ENCODE peak calls at places on chromosomes 16 and 17, in five cellular contexts. R, F, M, O and U are unnamed samples.

GRCh38 chr17:52790359-52790955 is 631.9 kb upstream of the CA10 start:
- DNase-seq in O (no peak), M (no peak), R (no peak), F (no peak), U (no peak)

GRCh38 chr17:15177343-15177742 is 87.8 kb downstream of the PMP22 start:
- DNase-seq in R (no peak), M (no peak), F (no peak), O (no peak), U (no peak)

GRCh38 chr17:80822021-80822699 is 169.5 kb upstream of the CHMP6 start:
- DNase-seq in F (no peak), M (no peak), O (no peak), R (no peak), U (no peak)

GRCh38 chr16:26614102-26614864 is 452.4 kb upstream of the C16orf82 start:
- DNase-seq in O (no peak), R (peak; percentile 60), F (no peak), M (no peak), U (no peak)

GRCh38 chr16:31134625-31135534 is 647 bp downstream of the PRSS8 start:
- DNase-seq in R (no peak), F (no peak), O (no peak), M (no peak), U (no peak)

GRCh38 chr16:68065716-68066305 is 19.4 kb upstream of the NFATC3 start:
- DNase-seq in O (no peak), R (no peak), F (no peak), M (no peak), U (no peak)

GRCh38 chr17:13025264-13025627 is 7.4 kb upstream of the ELAC2 start:
- DNase-seq in R (no peak), M (no peak), F (no peak), O (no peak), U (no peak)

GRCh38 chr17:80792373-80792781 is 199.3 kb upstream of the CHMP6 start:
- DNase-seq in F (no peak), R (no peak), O (no peak), M (no peak), U (no peak)

GRCh38 chr17:47275245-47275984 is 21.8 kb downstream of the ITGB3 start:
- DNase-seq in R (no peak), F (no peak), O (no peak), M (no peak), U (no peak)